ENCODE peak calls at places on chromosomes 12 and 14, in eight cellular contexts. One of them, this sample, is unnamed.

GRCh38 chr12:47307680-47308399 is 228.1 kb upstream of the AMIGO2 start:
- DNase-seq in osteoblast: peak
- DNase-seq in HuH-7.5: peak
- DNase-seq in sciatic nerve: no peak
- DNase-seq in ELR: peak
- DNase-seq in OCI-LY7: peak
- DNase-seq in HepG2: peak
- DNase-seq in NCI-H510A: peak
- DNase-seq in this sample: peak

GRCh38 chr14:21093769-21094681 is 4.4 kb downstream of the ZNF219 start:
- DNase-seq in osteoblast: peak
- DNase-seq in HuH-7.5: peak
- DNase-seq in sciatic nerve: no peak
- DNase-seq in ELR: no peak
- DNase-seq in OCI-LY7: no peak
- DNase-seq in HepG2: no peak
- DNase-seq in NCI-H510A: peak
- DNase-seq in this sample: no peak

GRCh38 chr12:110906985-110907384 is 13.4 kb downstream of the MYL2 start:
- DNase-seq in osteoblast: peak
- DNase-seq in HuH-7.5: no peak
- DNase-seq in sciatic nerve: no peak
- DNase-seq in ELR: no peak
- DNase-seq in OCI-LY7: no peak
- DNase-seq in HepG2: no peak
- DNase-seq in NCI-H510A: no peak
- DNase-seq in this sample: no peak

GRCh38 chr12:110312581-110313360 is 31.7 kb downstream of the ATP2A2 start:
- DNase-seq in osteoblast: peak
- DNase-seq in HuH-7.5: no peak
- DNase-seq in sciatic nerve: no peak
- DNase-seq in ELR: peak
- DNase-seq in OCI-LY7: no peak
- DNase-seq in HepG2: no peak
- DNase-seq in NCI-H510A: no peak
- DNase-seq in this sample: no peak

GRCh38 chr14:36947362-36947761 is 225.0 kb downstream of the SLC25A21 start:
- DNase-seq in osteoblast: no peak
- DNase-seq in HuH-7.5: no peak
- DNase-seq in sciatic nerve: no peak
- DNase-seq in ELR: peak
- DNase-seq in OCI-LY7: no peak
- DNase-seq in HepG2: no peak
- DNase-seq in NCI-H510A: no peak
- DNase-seq in this sample: no peak

GRCh38 chr12:125493704-125494308 is 428.6 kb downstream of the AACS start:
- DNase-seq in osteoblast: no peak
- DNase-seq in HuH-7.5: no peak
- DNase-seq in sciatic nerve: no peak
- DNase-seq in ELR: no peak
- DNase-seq in OCI-LY7: no peak
- DNase-seq in HepG2: no peak
- DNase-seq in NCI-H510A: no peak
- DNase-seq in this sample: no peak

GRCh38 chr12:108350511-108350910 is 11.4 kb upstream of the CMKLR1 start:
- DNase-seq in osteoblast: peak
- DNase-seq in HuH-7.5: no peak
- DNase-seq in sciatic nerve: no peak
- DNase-seq in ELR: no peak
- DNase-seq in OCI-LY7: no peak
- DNase-seq in HepG2: no peak
- DNase-seq in NCI-H510A: no peak
- DNase-seq in this sample: no peak

GRCh38 chr12:80040075-80040738 is 59.1 kb upstream of the OTOGL start:
- DNase-seq in osteoblast: no peak
- DNase-seq in HuH-7.5: no peak
- DNase-seq in sciatic nerve: no peak
- DNase-seq in ELR: peak
- DNase-seq in OCI-LY7: no peak
- DNase-seq in HepG2: no peak
- DNase-seq in NCI-H510A: no peak
- DNase-seq in this sample: no peak

GRCh38 chr14:92900660-92901059 is 22.3 kb upstream of the CHGA start:
- DNase-seq in osteoblast: no peak
- DNase-seq in HuH-7.5: no peak
- DNase-seq in sciatic nerve: no peak
- DNase-seq in ELR: peak
- DNase-seq in OCI-LY7: no peak
- DNase-seq in HepG2: no peak
- DNase-seq in NCI-H510A: no peak
- DNase-seq in this sample: no peak

GRCh38 chr12:89085421-89085820 is 266.9 kb downstream of the DUSP6 start:
- DNase-seq in osteoblast: no peak
- DNase-seq in HuH-7.5: no peak
- DNase-seq in sciatic nerve: no peak
- DNase-seq in ELR: no peak
- DNase-seq in OCI-LY7: no peak
- DNase-seq in HepG2: no peak
- DNase-seq in NCI-H510A: no peak
- DNase-seq in this sample: no peak

GRCh38 chr12:3315201-3315661 is 175.8 kb upstream of the PRMT8 start:
- DNase-seq in osteoblast: no peak
- DNase-seq in HuH-7.5: no peak
- DNase-seq in sciatic nerve: peak
- DNase-seq in ELR: peak
- DNase-seq in OCI-LY7: no peak
- DNase-seq in HepG2: no peak
- DNase-seq in NCI-H510A: peak
- DNase-seq in this sample: no peak

GRCh38 chr12:42812086-42812485 is 222.5 kb upstream of the PRICKLE1 start:
- DNase-seq in osteoblast: no peak
- DNase-seq in HuH-7.5: no peak
- DNase-seq in sciatic nerve: no peak
- DNase-seq in ELR: no peak
- DNase-seq in OCI-LY7: no peak
- DNase-seq in HepG2: no peak
- DNase-seq in NCI-H510A: no peak
- DNase-seq in this sample: no peak

GRCh38 chr12:116456683-116457082 is 102.5 kb upstream of the MAP1LC3B2 start:
- DNase-seq in osteoblast: peak
- DNase-seq in HuH-7.5: no peak
- DNase-seq in sciatic nerve: no peak
- DNase-seq in ELR: no peak
- DNase-seq in OCI-LY7: no peak
- DNase-seq in HepG2: no peak
- DNase-seq in NCI-H510A: no peak
- DNase-seq in this sample: no peak

GRCh38 chr12:18224745-18225144 is 36.6 kb upstream of the PIK3C2G start:
- DNase-seq in osteoblast: peak
- DNase-seq in HuH-7.5: no peak
- DNase-seq in sciatic nerve: no peak
- DNase-seq in ELR: peak
- DNase-seq in OCI-LY7: peak
- DNase-seq in HepG2: peak
- DNase-seq in NCI-H510A: no peak
- DNase-seq in this sample: peak

GRCh38 chr14:101130861-101131260 is 227.3 kb upstream of the RTL1 start:
- DNase-seq in osteoblast: peak
- DNase-seq in HuH-7.5: no peak
- DNase-seq in sciatic nerve: peak
- DNase-seq in ELR: no peak
- DNase-seq in OCI-LY7: no peak
- DNase-seq in HepG2: no peak
- DNase-seq in NCI-H510A: no peak
- DNase-seq in this sample: no peak

GRCh38 chr12:117231750-117232149 is 41.5 kb upstream of the FBXO21 start:
- DNase-seq in osteoblast: no peak
- DNase-seq in HuH-7.5: no peak
- DNase-seq in sciatic nerve: no peak
- DNase-seq in ELR: no peak
- DNase-seq in OCI-LY7: no peak
- DNase-seq in HepG2: no peak
- DNase-seq in NCI-H510A: no peak
- DNase-seq in this sample: no peak

GRCh38 chr12:131458931-131459575 is 251.8 kb upstream of the SFSWAP start:
- DNase-seq in osteoblast: no peak
- DNase-seq in HuH-7.5: no peak
- DNase-seq in sciatic nerve: no peak
- DNase-seq in ELR: no peak
- DNase-seq in OCI-LY7: no peak
- DNase-seq in HepG2: no peak
- DNase-seq in NCI-H510A: no peak
- DNase-seq in this sample: no peak

GRCh38 chr12:84594157-84594556 is 318.4 kb downstream of the SLC6A15 start:
- DNase-seq in osteoblast: no peak
- DNase-seq in HuH-7.5: no peak
- DNase-seq in sciatic nerve: no peak
- DNase-seq in ELR: no peak
- DNase-seq in OCI-LY7: no peak
- DNase-seq in HepG2: no peak
- DNase-seq in NCI-H510A: no peak
- DNase-seq in this sample: no peak

GRCh38 chr14:22890416-22890815 is 7.4 kb downstream of the REM2 start:
- DNase-seq in osteoblast: peak
- DNase-seq in HuH-7.5: no peak
- DNase-seq in sciatic nerve: no peak
- DNase-seq in ELR: no peak
- DNase-seq in OCI-LY7: no peak
- DNase-seq in HepG2: no peak
- DNase-seq in NCI-H510A: no peak
- DNase-seq in this sample: no peak

GRCh38 chr12:120872487-120872886 is 31.7 kb downstream of the SPPL3 start:
- DNase-seq in osteoblast: no peak
- DNase-seq in HuH-7.5: no peak
- DNase-seq in sciatic nerve: no peak
- DNase-seq in ELR: no peak
- DNase-seq in OCI-LY7: no peak
- DNase-seq in HepG2: no peak
- DNase-seq in NCI-H510A: no peak
- DNase-seq in this sample: no peak

GRCh38 chr12:105201389-105201788 is 34.6 kb downstream of the APPL2 start:
- DNase-seq in osteoblast: no peak
- DNase-seq in HuH-7.5: no peak
- DNase-seq in sciatic nerve: no peak
- DNase-seq in ELR: no peak
- DNase-seq in OCI-LY7: no peak
- DNase-seq in HepG2: no peak
- DNase-seq in NCI-H510A: no peak
- DNase-seq in this sample: no peak

GRCh38 chr12:47360771-47361388 is 281.1 kb upstream of the AMIGO2 start:
- DNase-seq in osteoblast: no peak
- DNase-seq in HuH-7.5: no peak
- DNase-seq in sciatic nerve: no peak
- DNase-seq in ELR: peak
- DNase-seq in OCI-LY7: peak
- DNase-seq in HepG2: no peak
- DNase-seq in NCI-H510A: no peak
- DNase-seq in this sample: no peak

GRCh38 chr14:75262641-75263040 is 16.0 kb upstream of the FOS start:
- DNase-seq in osteoblast: peak
- DNase-seq in HuH-7.5: no peak
- DNase-seq in sciatic nerve: no peak
- DNase-seq in ELR: no peak
- DNase-seq in OCI-LY7: no peak
- DNase-seq in HepG2: no peak
- DNase-seq in NCI-H510A: no peak
- DNase-seq in this sample: no peak

GRCh38 chr12:102642199-102642598 is 161.8 kb upstream of the IGF1 start:
- DNase-seq in osteoblast: no peak
- DNase-seq in HuH-7.5: no peak
- DNase-seq in sciatic nerve: no peak
- DNase-seq in ELR: peak
- DNase-seq in OCI-LY7: no peak
- DNase-seq in HepG2: no peak
- DNase-seq in NCI-H510A: no peak
- DNase-seq in this sample: no peak

GRCh38 chr12:111448266-111448830 is 42.6 kb downstream of the SH2B3 start:
- DNase-seq in osteoblast: peak
- DNase-seq in HuH-7.5: no peak
- DNase-seq in sciatic nerve: peak
- DNase-seq in ELR: no peak
- DNase-seq in OCI-LY7: no peak
- DNase-seq in HepG2: no peak
- DNase-seq in NCI-H510A: no peak
- DNase-seq in this sample: no peak

This sample was measured in NCI-H460.